ENCODE peak calls at places on chromosomes 6 and 20, in four cellular contexts. One of them, this sample, is unnamed.

GRCh38 chr6:147141690-147142308 is 62.4 kb upstream of the STXBP5 start:
- DNase-seq in brain microvascular endothelial cell: peak
- DNase-seq in central memory CD4-positive, alpha-beta T cell: no peak
- DNase-seq in aorta: no peak
- DNase-seq in this sample: no peak

GRCh38 chr20:58697201-58697866 is 4.7 kb downstream of the NPEPL1 start:
- DNase-seq in brain microvascular endothelial cell: no peak
- DNase-seq in central memory CD4-positive, alpha-beta T cell: no peak
- DNase-seq in aorta: peak
- DNase-seq in this sample: no peak

GRCh38 chr6:43355862-43356590 is 13.4 kb downstream of the ZNF318 start:
- DNase-seq in brain microvascular endothelial cell: no peak
- DNase-seq in central memory CD4-positive, alpha-beta T cell: no peak
- DNase-seq in aorta: no peak
- DNase-seq in this sample: peak

GRCh38 chr6:169070506-169071176 is 183.0 kb downstream of the THBS2 start:
- DNase-seq in brain microvascular endothelial cell: peak
- DNase-seq in central memory CD4-positive, alpha-beta T cell: no peak
- DNase-seq in aorta: peak
- DNase-seq in this sample: no peak

GRCh38 chr20:4434681-4435080 is 287.0 kb upstream of the PRND start:
- DNase-seq in brain microvascular endothelial cell: no peak
- DNase-seq in central memory CD4-positive, alpha-beta T cell: no peak
- DNase-seq in aorta: no peak
- DNase-seq in this sample: no peak

GRCh38 chr20:35146299-35146921 is 726 bp downstream of the EDEM2 start:
- DNase-seq in brain microvascular endothelial cell: no peak
- DNase-seq in central memory CD4-positive, alpha-beta T cell: peak
- DNase-seq in aorta: peak
- DNase-seq in this sample: peak

GRCh38 chr6:12012566-12013367 is 655 bp downstream of the HIVEP1 start:
- DNase-seq in brain microvascular endothelial cell: peak
- DNase-seq in central memory CD4-positive, alpha-beta T cell: peak
- DNase-seq in aorta: peak
- DNase-seq in this sample: peak

GRCh38 chr6:106085984-106086832 is at the start of gene PRDM1:
- DNase-seq in brain microvascular endothelial cell: no peak
- DNase-seq in central memory CD4-positive, alpha-beta T cell: peak
- DNase-seq in aorta: peak
- DNase-seq in this sample: peak

This sample was measured in OCI-LY7.